ENCODE peak calls at places on chromosomes 12 and 14, in four cellular contexts. K, I, Q and T are unnamed samples.

GRCh38 chr12:121568971-121569808 is 11.6 kb downstream of the KDM2B start:
- DNase-seq in K (no peak), I (no peak), Q (no peak), T (no peak)

GRCh38 chr12:102501773-102502172 is 21.4 kb upstream of the IGF1 start:
- DNase-seq in K (no peak), I (no peak), Q (no peak), T (no peak)

GRCh38 chr12:56297400-56297799 is 2.7 kb downstream of the CS start:
- DNase-seq in K (no peak), I (no peak), Q (no peak), T (no peak)

GRCh38 chr12:71125949-71126348 is 31.9 kb downstream of the TSPAN8 start:
- DNase-seq in K (no peak), I (no peak), Q (no peak), T (no peak)

GRCh38 chr12:120677765-120678473 is 9.0 kb upstream of the MLEC start:
- DNase-seq in K (no peak), I (peak), Q (no peak), T (no peak)

GRCh38 chr14:94646066-94646465 is 33.9 kb downstream of the SERPINA3 start:
- DNase-seq in K (no peak), I (no peak), Q (no peak), T (no peak)

GRCh38 chr14:103097994-103098957 is 3.8 kb downstream of the EXOC3L4 start:
- DNase-seq in K (no peak), I (no peak), Q (no peak), T (no peak)

GRCh38 chr14:76786556-76786955 is 25.3 kb downstream of the VASH1 start:
- DNase-seq in K (no peak), I (no peak), Q (no peak), T (no peak)

GRCh38 chr12:54509660-54510059 is 12.1 kb downstream of the NCKAP1L start:
- DNase-seq in K (no peak), I (no peak), Q (no peak), T (no peak)

GRCh38 chr12:12333407-12333831 is 16.6 kb downstream of the MANSC1 start:
- DNase-seq in K (no peak), I (no peak), Q (no peak), T (no peak)

GRCh38 chr12:42326466-42327226 is 679 bp downstream of the PPHLN1 start:
- DNase-seq in K (peak), I (peak), Q (peak), T (peak)

GRCh38 chr14:97976861-97977260 is 1179.7 kb downstream of the VRK1 start:
- DNase-seq in K (no peak), I (no peak), Q (no peak), T (no peak)

GRCh38 chr14:73783107-73783727 is 68.4 kb upstream of the PTGR2 start:
- DNase-seq in K (no peak), I (no peak), Q (no peak), T (peak)

GRCh38 chr12:46678441-46678840 is 147.4 kb downstream of the SLC38A4 start:
- DNase-seq in K (no peak), I (no peak), Q (no peak), T (no peak)

GRCh38 chr12:69173358-69173757 is 66.0 kb upstream of the CPSF6 start:
- DNase-seq in K (no peak), I (no peak), Q (peak), T (no peak)

GRCh38 chr12:75692883-75693282 is 181.5 kb upstream of the KRR1 start:
- DNase-seq in K (no peak), I (no peak), Q (no peak), T (no peak)

GRCh38 chr12:90090929-90091651 is 382.5 kb upstream of the ATP2B1 start:
- DNase-seq in K (no peak), I (peak), Q (no peak), T (peak)

GRCh38 chr12:18139254-18139653 is 49.3 kb upstream of the RERGL start:
- DNase-seq in K (no peak), I (no peak), Q (no peak), T (no peak)

GRCh38 chr12:84996759-84997158 is 39.3 kb downstream of the TSPAN19 start:
- DNase-seq in K (no peak), I (no peak), Q (no peak), T (no peak)

GRCh38 chr14:50520947-50521815 is 11.2 kb downstream of the MAP4K5 start:
- DNase-seq in K (peak), I (peak), Q (no peak), T (no peak)

GRCh38 chr12:127240249-127240929 is 1026.6 kb upstream of the TMEM132C start:
- DNase-seq in K (no peak), I (no peak), Q (no peak), T (no peak)

GRCh38 chr12:46459881-46460545 is 87.4 kb upstream of the SLC38A2 start:
- DNase-seq in K (no peak), I (no peak), Q (no peak), T (no peak)

GRCh38 chr14:38208825-38209562 is 1.3 kb downstream of the SSTR1 start:
- DNase-seq in K (no peak), I (no peak), Q (peak), T (peak)

GRCh38 chr12:6375269-6376078 is at the start of gene SCNN1A:
- DNase-seq in K (no peak), I (no peak), Q (no peak), T (peak)

GRCh38 chr14:22766457-22767322 is at the start of gene OXA1L:
- DNase-seq in K (peak), I (peak), Q (peak), T (peak)

GRCh38 chr12:67468549-67469245 is 179.8 kb upstream of the DYRK2 start:
- DNase-seq in K (no peak), I (no peak), Q (no peak), T (no peak)

GRCh38 chr12:18990866-18991265 is 138.7 kb upstream of the PLEKHA5 start:
- DNase-seq in K (no peak), I (no peak), Q (no peak), T (peak)

GRCh38 chr12:107436376-107436775 is 249.2 kb upstream of the PWP1 start:
- DNase-seq in K (no peak), I (peak), Q (no peak), T (peak)

GRCh38 chr12:112901271-112901670 is 5.5 kb upstream of the OAS1 start:
- DNase-seq in K (no peak), I (peak), Q (no peak), T (no peak)

GRCh38 chr14:75200451-75200850 is 24.0 kb upstream of the TMED10 start:
- DNase-seq in K (no peak), I (no peak), Q (no peak), T (no peak)

GRCh38 chr12:87930033-87930432 is 99.2 kb downstream of the C12orf50 start:
- DNase-seq in K (no peak), I (peak), Q (no peak), T (no peak)

GRCh38 chr12:106144847-106145246 is 6.1 kb upstream of the NUAK1 start:
- DNase-seq in K (no peak), I (peak), Q (no peak), T (no peak)

GRCh38 chr12:119949145-119949544 is 39.9 kb upstream of the BICDL1 start:
- DNase-seq in K (no peak), I (no peak), Q (no peak), T (no peak)

GRCh38 chr14:73896521-73896920 is 9.9 kb downstream of the ZNF410 start:
- DNase-seq in K (no peak), I (peak), Q (no peak), T (no peak)

GRCh38 chr14:104107611-104108569 is 22.4 kb downstream of the ASPG start:
- DNase-seq in K (no peak), I (no peak), Q (no peak), T (no peak)

GRCh38 chr12:120742207-120742536 is 16.5 kb downstream of the ACADS start:
- DNase-seq in K (no peak), I (no peak), Q (no peak), T (no peak)

GRCh38 chr14:50340045-50340444 is 27.9 kb downstream of the DMAC2L start:
- DNase-seq in K (no peak), I (no peak), Q (no peak), T (no peak)